ENCODE peak calls at places on chromosomes 12 and 14, in five cellular contexts. B, G, D, X and O are unnamed samples.

GRCh38 chr12:34601689-34602088 is 579.4 kb downstream of the ALG10 start:
- DNase-seq in B (no peak), G (no peak), D (no peak), X (no peak), O (no peak)

GRCh38 chr12:95852133-95852532 is 6.6 kb upstream of the SNRPF start:
- DNase-seq in B (no peak), G (no peak), D (no peak), X (no peak), O (no peak)

GRCh38 chr14:69574266-69574953 is at the start of gene CCDC177:
- DNase-seq in B (no peak), G (peak; percentile 73), D (peak; percentile 66), X (no peak), O (no peak)

GRCh38 chr14:78356406-78356805 is 186.2 kb downstream of the NRXN3 start:
- DNase-seq in B (no peak), G (no peak), D (no peak), X (no peak), O (no peak)

GRCh38 chr12:112836736-112837628 is 45.4 kb downstream of the RPH3A start:
- DNase-seq in B (no peak), G (no peak), D (no peak), X (no peak), O (no peak)

GRCh38 chr12:162467-163307 is 51.3 kb downstream of the SLC6A12 start:
- DNase-seq in B (no peak), G (no peak), D (no peak), X (no peak), O (no peak)

GRCh38 chr12:95116773-95117172 is 43.4 kb upstream of the NR2C1 start:
- DNase-seq in B (no peak), G (peak; percentile 54), D (no peak), X (no peak), O (no peak)

GRCh38 chr12:86698581-86698980 is 442.4 kb upstream of the MGAT4C start:
- DNase-seq in B (no peak), G (no peak), D (no peak), X (no peak), O (no peak)

GRCh38 chr14:34782031-34782430 is 67.6 kb upstream of the CFL2 start:
- DNase-seq in B (no peak), G (no peak), D (no peak), X (no peak), O (no peak)

GRCh38 chr12:89829434-89829975 is 120.9 kb upstream of the ATP2B1 start:
- DNase-seq in B (no peak), G (no peak), D (no peak), X (no peak), O (no peak)

GRCh38 chr14:47186491-47186890 is 488.9 kb downstream of the MDGA2 start:
- DNase-seq in B (no peak), G (no peak), D (no peak), X (no peak), O (peak; percentile 26)

GRCh38 chr14:65877187-65877586 is 464.7 kb downstream of the FUT8 start:
- DNase-seq in B (no peak), G (no peak), D (no peak), X (peak; percentile 90), O (no peak)

GRCh38 chr12:66387067-66387466 is 84.8 kb downstream of the HELB start:
- DNase-seq in B (no peak), G (no peak), D (no peak), X (no peak), O (no peak)

GRCh38 chr12:66393890-66394289 is 91.6 kb downstream of the HELB start:
- DNase-seq in B (no peak), G (no peak), D (no peak), X (peak; percentile 10), O (no peak)

DNA sequence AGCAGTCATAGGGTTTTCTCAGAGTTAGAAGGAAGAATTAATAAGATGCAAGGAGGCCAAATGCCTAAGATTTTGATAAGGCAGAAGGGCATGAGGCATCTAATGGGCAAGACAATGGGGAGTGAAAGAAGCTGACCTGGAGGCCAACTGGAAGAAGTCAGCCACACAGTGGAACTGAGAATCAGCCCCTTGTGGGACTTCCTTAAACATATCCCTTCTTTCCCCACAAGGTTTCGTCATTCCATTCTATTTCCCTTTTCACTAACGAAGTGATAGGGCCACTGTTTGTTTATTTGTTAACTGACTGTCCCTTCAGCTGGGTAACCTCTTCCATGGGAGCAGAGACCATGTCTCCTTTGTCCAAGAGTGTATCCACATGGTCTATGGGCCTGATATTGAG is 86.2 kb downstream of the HELB start:
- DNase-seq in B (no peak), G (no peak), D (no peak), X (no peak), O (no peak)
- H3K4me3 ChIP-seq in B (no peak overlapping the region), G (no peak overlapping the region), D (no peak overlapping the region), X (no peak overlapping the region), O (no peak overlapping the region)

DNA sequence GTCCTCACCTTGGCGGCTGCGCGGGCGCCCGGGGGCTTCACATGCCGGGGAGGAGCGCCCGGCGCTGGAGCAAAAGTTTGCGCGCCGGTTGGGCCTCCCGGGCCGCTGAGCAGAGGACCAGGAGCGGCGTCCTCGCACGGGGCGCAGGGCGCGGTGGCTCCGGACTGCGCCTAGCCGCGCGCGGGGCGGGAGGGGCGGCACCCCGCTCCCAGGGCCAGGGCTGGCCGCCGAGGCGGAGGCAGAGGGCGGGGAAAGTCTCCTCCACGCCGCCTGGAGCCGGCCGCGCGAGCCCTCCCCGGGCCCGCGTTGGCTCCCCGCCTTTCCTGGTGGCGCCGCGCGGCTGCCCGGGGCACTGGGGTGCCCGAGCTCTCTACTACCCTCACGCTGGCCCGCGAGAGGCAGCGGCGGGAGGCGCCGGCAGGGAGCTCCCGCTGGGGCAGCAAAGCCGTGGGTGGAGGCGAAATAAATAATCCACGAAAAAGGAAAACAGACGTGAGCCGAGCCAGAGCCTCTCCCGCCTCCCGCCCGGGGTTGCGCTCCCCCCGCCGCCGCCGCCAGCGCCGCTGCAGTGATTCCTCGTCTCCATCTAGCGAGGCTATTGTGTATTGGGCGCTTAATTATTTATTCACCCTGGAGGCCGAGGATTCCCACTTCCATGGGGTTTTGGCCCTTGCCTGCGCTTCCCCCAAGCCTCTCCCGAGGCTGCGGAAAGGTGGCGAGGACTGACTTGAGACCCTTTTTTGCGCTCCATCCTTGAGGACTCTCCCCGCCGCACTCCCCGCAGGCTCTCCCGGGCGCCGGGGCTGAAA is 476 bp upstream of the PRIMA1 start:
- DNase-seq in B (no peak), G (no peak), D (no peak), X (no peak), O (no peak)
- TF ChIP-seq CTCF in B (no peak), G (no peak), D (no peak), X (no peak), O (no peak)

DNA sequence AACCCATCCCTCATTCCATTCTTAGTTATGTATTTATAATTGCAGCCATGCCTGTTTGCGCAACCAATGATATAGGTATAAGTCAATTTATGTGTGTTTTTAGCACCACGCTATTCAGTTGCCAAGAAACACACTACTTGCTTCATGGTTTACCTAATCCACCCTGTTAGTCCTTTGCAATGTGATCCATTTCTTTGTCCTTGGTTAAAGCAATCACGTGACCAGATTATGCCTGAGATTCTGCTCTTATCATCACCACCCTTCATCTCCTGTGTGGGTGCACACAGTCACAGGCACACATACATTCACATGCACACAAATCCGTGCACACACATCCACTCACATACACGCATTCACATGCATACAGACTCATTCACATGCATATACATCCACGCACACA is 52.3 kb upstream of the KCNA5 start:
- DNase-seq in B (no peak), G (no peak), D (no peak), X (no peak), O (no peak)
- H3K27me3 ChIP-seq in B (peaks cover 21% of the 10 kb centered on the region), G (peaks cover 86% of the 10 kb centered on the region), D (no peaks in the 10 kb centered on the region), X (peaks cover 19% of the 10 kb centered on the region), O (peaks cover 2% of the 10 kb centered on the region)

GRCh38 chr12:9114946-9115345 is 773 bp downstream of the A2M start:
- DNase-seq in B (no peak), G (no peak), D (no peak), X (no peak), O (no peak)
- H3K4me3 ChIP-seq in B (no peak overlapping the region), G (no peak overlapping the region), D (no peak overlapping the region), X (no peak overlapping the region), O (no peak overlapping the region)